ENCODE peak calls at places on chromosome 14, in ten cellular contexts. G, T, L, C, D, Q, M, Z, A and B are unnamed samples. For H3K27me3 and H3K4me1, the result is how much of the 10 kb centered on the place peaks cover.

GRCh38 chr14:95504135-95505029 is 12.1 kb downstream of the SYNE3 start:
- DNase-seq in G (no peak), A (no peak), D (no peak), M (no peak), Q (no peak), T (no peak), Z (peak), C (no peak), L (no peak), B (peak)

GRCh38 chr14:77761205-77761931 is 412 bp upstream of the SNW1 start:
- DNase-seq in M (no peak), A (peak), C (no peak), Q (no peak), Z (peak), G (peak), T (no peak), D (peak), L (no peak), B (peak)

GRCh38 chr14:24817638-24818053 is 183.7 kb upstream of the GZMB start:
- DNase-seq in L (no peak), M (no peak), Z (no peak), T (peak), Q (no peak), C (no peak), G (no peak), D (no peak), A (no peak), B (peak)

GRCh38 chr14:35399083-35399807 is 5.3 kb downstream of the NFKBIA start:
- DNase-seq in T (no peak), C (no peak), Z (no peak), G (no peak), Q (no peak), M (no peak), D (no peak), A (no peak), L (no peak), B (no peak)

GRCh38 chr14:50475460-50475859 is 56.9 kb downstream of the MAP4K5 start:
- DNase-seq in T (peak), M (no peak), D (no peak), C (no peak), A (no peak), G (no peak), Q (no peak), L (no peak), Z (no peak), B (no peak)

GRCh38 chr14:93033983-93034670 is 81.6 kb downstream of the ITPK1 start:
- DNase-seq in T (no peak), C (no peak), M (no peak), Q (no peak), L (no peak), A (no peak), Z (no peak), D (no peak), G (no peak), B (peak)

GRCh38 chr14:104359301-104359968 is 220.1 kb upstream of the C14orf180 start:
- DNase-seq in A (no peak), T (no peak), D (no peak), Q (no peak), G (no peak), L (no peak), Z (peak), C (no peak), M (no peak), B (no peak)

GRCh38 chr14:93619176-93619793 is 169.0 kb downstream of the PRIMA1 start:
- DNase-seq in G (no peak), D (peak), Z (no peak), C (no peak), T (peak), Q (no peak), L (peak), M (peak), A (no peak), B (no peak)

GRCh38 chr14:88505621-88506020 is 49.2 kb downstream of the PTPN21 start:
- DNase-seq in G (no peak), M (no peak), Z (no peak), C (no peak), D (no peak), A (no peak), L (no peak), T (no peak), Q (no peak), B (no peak)

GRCh38 chr14:71324767-71325272 is 417.6 kb downstream of the PCNX1 start:
- DNase-seq in C (no peak), G (no peak), Z (no peak), T (no peak), L (no peak), D (peak), Q (no peak), M (no peak), A (no peak), B (no peak)

GRCh38 chr14:35240233-35240632 is 51.9 kb upstream of the PSMA6 start:
- DNase-seq in D (no peak), T (no peak), Z (no peak), Q (no peak), A (no peak), G (no peak), C (no peak), M (no peak), L (no peak), B (no peak)

GRCh38 chr14:105329411-105330200 is 15.1 kb downstream of the PACS2 start:
- DNase-seq in Q (no peak), Z (peak), A (no peak), T (no peak), D (no peak), L (no peak), G (no peak), M (no peak), C (no peak), B (peak)

GRCh38 chr14:94098359-94098758 is 12.2 kb upstream of the IFI27 start:
- DNase-seq in L (no peak), Q (no peak), D (no peak), A (no peak), C (no peak), T (no peak), G (no peak), M (no peak), Z (no peak), B (no peak)

GRCh38 chr14:93956082-93956481 is 20.3 kb downstream of the ASB2 start:
- DNase-seq in Q (no peak), Z (no peak), G (no peak), A (no peak), C (no peak), L (no peak), M (no peak), D (no peak), T (no peak), B (peak)

GRCh38 chr14:65226824-65227604 is 124.7 kb upstream of the MAX start:
- DNase-seq in L (no peak), Q (no peak), G (no peak), C (no peak), T (no peak), Z (no peak), M (no peak), D (no peak), A (no peak), B (no peak)

GRCh38 chr14:104547310-104547997 is 32.1 kb upstream of the C14orf180 start:
- DNase-seq in L (no peak), T (no peak), D (no peak), Q (peak), C (peak), A (no peak), G (peak), Z (no peak), M (no peak), B (peak)

GRCh38 chr14:94028450-94028826 is 2.3 kb downstream of the OTUB2 start:
- DNase-seq in L (no peak), Z (no peak), T (peak), C (no peak), M (peak), A (no peak), Q (no peak), D (peak), G (no peak), B (no peak)

GRCh38 chr14:60654303-60654925 is 5.1 kb upstream of the SIX1 start:
- DNase-seq in D (no peak), C (no peak), Z (no peak), T (no peak), A (no peak), M (no peak), L (no peak), G (no peak), Q (no peak), B (peak)
- H3K27me3 ChIP-seq in D (under half), C (under half), Z (under half), T (under half), A (half or more), M (under half), L (half or more), G (under half), Q (half or more), B (under half)

GRCh38 chr14:100979780-100980179 is 76.3 kb upstream of the RTL1 start:
- DNase-seq in Q (no peak), T (no peak), A (no peak), L (no peak), G (no peak), C (no peak), M (no peak), Z (no peak), D (no peak), B (no peak)
- H3K4me1 ChIP-seq in Q (under half), T (under half), A (under half), L (under half), G (under half), C (under half), M (under half), Z (under half), D (under half), B (under half)

GRCh38 chr14:68627050-68627867 is 165.6 kb downstream of the ZFP36L1 start:
- DNase-seq in Q (peak), G (no peak), T (peak), M (no peak), C (peak), Z (peak), L (no peak), D (peak), A (no peak), B (peak)

GRCh38 chr14:68627868-68628604 is 164.8 kb downstream of the ZFP36L1 start:
- DNase-seq in G (no peak), Q (peak), T (peak), D (peak), M (peak), A (peak), C (no peak), Z (peak), L (peak), B (peak)

GRCh38 chr14:68625366-68626090 is 167.3 kb downstream of the ZFP36L1 start:
- DNase-seq in A (no peak), Z (no peak), M (no peak), T (no peak), C (no peak), Q (peak), G (no peak), D (no peak), L (no peak), B (no peak)

GRCh38 chr14:68624541-68625220 is 168.2 kb downstream of the ZFP36L1 start:
- DNase-seq in Z (peak), A (no peak), M (no peak), T (no peak), Q (peak), C (no peak), L (no peak), D (no peak), G (no peak), B (peak)

GRCh38 chr14:68626386-68626785 is 166.5 kb downstream of the ZFP36L1 start:
- DNase-seq in M (no peak), L (no peak), A (no peak), Q (peak), C (no peak), D (no peak), T (no peak), Z (peak), G (no peak), B (peak)
- H3K27me3 ChIP-seq in M (under half), L (under half), A (under half), Q (under half), C (under half), D (under half), T (under half), Z (under half), G (under half), B (under half)

DNA sequence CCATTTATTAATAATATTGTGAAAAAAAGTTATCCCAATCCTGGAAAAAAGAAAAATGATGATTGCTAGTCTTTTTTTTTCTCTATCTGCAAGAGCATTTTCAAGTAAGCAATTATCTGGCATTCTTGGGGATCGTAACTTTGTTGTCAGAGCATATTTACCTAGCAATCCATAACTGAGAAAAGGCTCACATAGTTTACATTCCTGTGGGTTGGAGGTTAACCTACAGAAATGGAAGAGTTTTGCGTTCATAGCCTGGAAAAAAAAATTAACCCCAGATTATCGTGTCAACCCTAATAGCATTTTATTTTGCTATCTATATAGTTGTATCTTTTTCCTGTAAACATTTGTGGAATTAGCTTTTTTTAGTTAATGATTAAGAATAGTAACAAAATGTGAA is 292.3 kb downstream of the DAD1 start:
- DNase-seq in D (no peak), Z (no peak), C (no peak), G (no peak), A (no peak), Q (no peak), M (no peak), L (no peak), T (peak), B (no peak)
- H3K4me1 ChIP-seq in D (under half), Z (under half), C (under half), G (under half), A (under half), Q (under half), M (under half), L (under half), T (under half), B (under half)

DNA sequence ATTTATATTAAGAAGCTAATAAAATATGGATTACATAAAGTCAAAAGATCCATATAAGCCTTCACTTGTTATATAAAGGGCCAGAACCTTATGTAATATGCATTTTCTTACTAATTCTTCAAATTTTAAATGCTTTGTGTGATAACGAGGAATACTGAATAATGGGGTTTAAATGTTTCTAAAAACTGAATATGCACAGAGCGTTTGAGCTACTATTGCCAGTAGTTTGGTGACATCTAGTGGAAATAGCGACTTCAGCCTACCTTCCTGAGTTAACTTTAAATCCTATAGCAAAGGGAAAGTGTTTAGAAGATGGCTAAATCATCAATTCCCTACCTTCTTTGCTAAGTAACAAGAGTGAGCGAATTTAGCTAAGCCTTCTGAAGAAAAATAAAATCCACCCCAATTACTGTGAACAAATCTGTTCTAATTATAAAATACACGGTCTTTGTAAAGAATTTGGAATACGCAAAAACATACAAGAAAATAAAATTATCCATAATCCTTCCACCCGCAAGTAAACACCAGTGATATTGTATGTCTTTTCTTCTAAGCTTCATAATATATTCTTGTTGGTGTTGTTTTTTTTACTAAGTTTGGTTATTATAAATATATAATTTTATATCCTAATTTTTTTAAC is 115.5 kb upstream of the G2E3 start:
- DNase-seq in L (peak), Z (no peak), G (no peak), T (no peak), C (no peak), A (no peak), Q (no peak), M (peak), D (no peak), B (no peak)
- H3K27me3 ChIP-seq in L (under half), Z (under half), G (under half), T (under half), C (under half), A (under half), Q (under half), M (under half), D (under half), B (under half)

GRCh38 chr14:99522457-99522891 is 41.3 kb downstream of the CCNK start:
- DNase-seq in A (no peak), M (no peak), L (no peak), Z (no peak), Q (no peak), C (no peak), D (no peak), G (peak), T (peak), B (peak)
- H3K4me1 ChIP-seq in A (half or more), M (under half), L (under half), Z (under half), Q (under half), C (under half), D (under half), G (under half), T (under half), B (under half)